ENCODE peak calls at places on chromosomes 7 and 10, in seven cellular contexts. H is GM06990, U is colonic mucosa, M is esophagus squamous epithelium, V is osteoblast, G is PC-9, B is fibroblast of lung. Q is an unnamed sample.

GRCh38 chr10:84605802-84606201 is 277.4 kb downstream of the CCSER2 start:
- DNase-seq in H (no peak), U (no peak), M (no peak), V (no peak), G (no peak), B (no peak), Q (no peak)

GRCh38 chr10:88023676-88024075 is 160.3 kb downstream of the PTEN start:
- DNase-seq in H (no peak), U (no peak), M (no peak), V (no peak), G (no peak), B (no peak), Q (no peak)

GRCh38 chr10:61903184-61903990 is 1.9 kb downstream of the ARID5B start:
- DNase-seq in H (peak; percentile 83), U (peak; percentile 74), M (no peak), V (peak; percentile 59), G (peak; percentile 42), B (peak; percentile 77), Q (peak; percentile 81)

GRCh38 chr10:3805791-3806381 is 20.9 kb upstream of the KLF6 start:
- DNase-seq in H (peak; percentile 78), U (no peak), M (no peak), V (no peak), G (peak; percentile 79), B (peak; percentile 75), Q (no peak)

GRCh38 chr7:2403718-2404648 is 572 bp downstream of the CHST12 start:
- DNase-seq in H (no peak), U (peak; percentile 42), M (no peak), V (peak; percentile 95), G (peak; percentile 57), B (peak; percentile 22), Q (peak; percentile 90)

GRCh38 chr7:86904949-86905834 is 154.3 kb downstream of the ELAPOR2 start:
- DNase-seq in H (no peak), U (peak; percentile 22), M (no peak), V (no peak), G (peak; percentile 24), B (peak; percentile 31), Q (peak; percentile 1)

GRCh38 chr10:5737352-5737751 is 52.7 kb downstream of the TASOR2 start:
- DNase-seq in H (no peak), U (no peak), M (no peak), V (no peak), G (no peak), B (no peak), Q (peak; percentile 41)

GRCh38 chr10:16653223-16653622 is 131.5 kb upstream of the C1QL3 start:
- DNase-seq in H (no peak), U (no peak), M (no peak), V (no peak), G (no peak), B (no peak), Q (no peak)

GRCh38 chr7:47288060-47288459 is 293.9 kb downstream of the TNS3 start:
- DNase-seq in H (no peak), U (peak; percentile 10), M (no peak), V (no peak), G (no peak), B (no peak), Q (no peak)

GRCh38 chr7:132776105-132776504 is 199.8 kb upstream of the PLXNA4 start:
- DNase-seq in H (no peak), U (no peak), M (no peak), V (no peak), G (no peak), B (no peak), Q (no peak)

GRCh38 chr7:82050134-82050533 is 280.3 kb upstream of the HGF start:
- DNase-seq in H (no peak), U (no peak), M (no peak), V (peak; percentile 60), G (peak; percentile 47), B (peak; percentile 72), Q (no peak)

GRCh38 chr10:11024596-11024995 is 6.9 kb downstream of the CELF2 start:
- DNase-seq in H (no peak), U (no peak), M (no peak), V (peak; percentile 84), G (no peak), B (no peak), Q (no peak)

GRCh38 chr7:158476303-158476932 is 111.2 kb downstream of the PTPRN2 start:
- DNase-seq in H (no peak), U (no peak), M (no peak), V (no peak), G (no peak), B (no peak), Q (no peak)

GRCh38 chr7:91212592-91212991 is 51.6 kb upstream of the FZD1 start:
- DNase-seq in H (no peak), U (no peak), M (no peak), V (peak; percentile 92), G (no peak), B (peak; percentile 22), Q (peak; percentile 24)

GRCh38 chr7:100875356-100875751 is 451 bp downstream of the SRRT start:
- DNase-seq in H (no peak), U (no peak), M (no peak), V (peak; percentile 84), G (no peak), B (no peak), Q (no peak)

GRCh38 chr7:73433924-73434700 is 534 bp downstream of the FZD9 start:
- DNase-seq in H (no peak), U (no peak), M (no peak), V (peak; percentile 82), G (no peak), B (no peak), Q (peak; percentile 82)

GRCh38 chr10:47282657-47283018 is 17.4 kb upstream of the GDF10 start:
- DNase-seq in H (no peak), U (peak; percentile 8), M (no peak), V (no peak), G (no peak), B (no peak), Q (no peak)

GRCh38 chr7:99072126-99072525 is 71.8 kb downstream of the SMURF1 start:
- DNase-seq in H (no peak), U (no peak), M (no peak), V (no peak), G (no peak), B (no peak), Q (no peak)

GRCh38 chr10:80598084-80598798 is 60.5 kb downstream of the SH2D4B start:
- DNase-seq in H (peak; percentile 60), U (no peak), M (no peak), V (no peak), G (no peak), B (no peak), Q (no peak)

GRCh38 chr10:17910144-17910789 is 41.5 kb upstream of the SLC39A12 start:
- DNase-seq in H (peak; percentile 7), U (peak; percentile 61), M (no peak), V (peak; percentile 59), G (peak; percentile 23), B (peak; percentile 70), Q (peak; percentile 23)

GRCh38 chr10:72379776-72380175 is 25.1 kb upstream of the DNAJB12 start:
- DNase-seq in H (no peak), U (no peak), M (no peak), V (no peak), G (no peak), B (no peak), Q (no peak)

GRCh38 chr10:103800789-103801540 is 54.4 kb downstream of the SH3PXD2A start:
- DNase-seq in H (no peak), U (no peak), M (no peak), V (no peak), G (peak; percentile 45), B (peak; percentile 38), Q (no peak)

DNA sequence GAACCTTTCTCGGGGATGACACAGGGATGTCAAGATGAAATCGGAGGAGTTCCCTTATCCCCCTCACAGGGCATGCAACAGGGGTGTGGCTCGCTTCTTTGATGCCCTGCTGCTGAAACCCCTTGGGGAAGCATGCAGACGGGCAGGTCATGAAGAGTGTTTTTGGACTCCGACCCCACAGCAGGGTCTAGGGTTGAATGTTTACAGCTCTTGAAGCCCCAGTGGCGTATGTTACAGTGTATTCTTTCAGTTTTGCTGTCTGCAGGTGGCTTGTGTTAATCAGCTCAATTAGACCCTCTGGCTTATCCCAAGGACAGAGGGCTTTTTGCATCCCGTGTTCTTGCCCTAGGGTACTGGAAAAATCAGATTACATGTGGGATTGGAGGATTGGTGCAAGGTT is 446.5 kb downstream of the LRMDA start:
- DNase-seq in H (no peak), U (no peak), M (no peak), V (no peak), G (no peak), B (no peak), Q (no peak)
- H3K27me3 ChIP-seq in H (no peaks in the 10 kb centered on the region), U (no peaks in the 10 kb centered on the region), M (no peaks in the 10 kb centered on the region), V (no peaks in the 10 kb centered on the region), G (no peaks in the 10 kb centered on the region), B (peaks cover 4% of the 10 kb centered on the region), Q (no peaks in the 10 kb centered on the region)

DNA sequence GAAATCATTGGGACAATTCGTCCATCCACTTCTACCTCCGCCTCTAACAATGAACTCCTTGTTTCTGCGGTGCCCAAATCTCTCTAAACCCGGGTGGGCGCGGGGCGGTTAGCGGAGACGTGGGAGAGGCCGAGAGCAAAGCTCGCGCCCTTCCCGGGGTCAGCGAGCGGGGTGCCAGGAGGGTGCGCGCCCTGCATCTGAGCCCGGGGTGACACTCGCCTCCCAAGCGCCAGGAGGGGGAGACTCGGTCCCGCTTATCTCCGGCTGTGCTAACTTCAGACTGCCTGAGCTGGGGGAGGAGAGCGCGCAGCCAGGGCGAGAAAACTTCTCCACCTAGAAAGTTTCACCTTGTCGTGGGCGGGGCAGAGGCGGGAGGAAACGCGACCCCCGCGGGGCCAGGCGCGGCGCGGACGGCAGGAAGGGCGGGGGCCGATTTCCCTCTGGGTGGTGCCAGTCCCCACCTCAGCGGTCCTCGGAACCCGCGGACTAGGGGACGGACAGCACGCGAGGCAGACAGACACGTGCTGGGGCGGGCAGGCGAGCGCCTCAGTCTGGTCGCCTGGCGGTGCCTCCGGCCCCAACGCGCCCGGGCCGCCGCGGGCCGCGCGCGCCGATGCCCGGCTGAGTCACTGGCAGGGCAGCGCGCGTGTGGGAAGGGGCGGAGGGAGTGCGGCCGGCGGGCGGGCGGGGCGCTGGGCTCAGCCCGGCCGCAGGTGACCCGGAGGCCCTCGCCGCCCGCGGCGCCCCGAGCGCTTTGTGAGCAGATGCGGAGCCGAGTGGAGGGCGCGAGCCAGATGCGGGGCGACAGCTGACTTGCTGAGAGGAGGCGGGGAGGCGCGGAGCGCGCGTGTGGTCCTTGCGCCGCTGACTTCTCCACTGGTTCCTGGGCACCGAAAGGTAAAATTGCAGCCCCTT is at the start of gene MET:
- DNase-seq in H (peak; percentile 55), U (peak; percentile 85), M (no peak), V (peak; percentile 96), G (peak; percentile 98), B (peak; percentile 73), Q (peak; percentile 86)
- H3K27me3 ChIP-seq in H (peaks cover 5% of the 10 kb centered on the region), U (no peaks in the 10 kb centered on the region), M (no peaks in the 10 kb centered on the region), V (no peaks in the 10 kb centered on the region), G (no peaks in the 10 kb centered on the region), B (no peaks in the 10 kb centered on the region), Q (peaks cover 13% of the 10 kb centered on the region)

GRCh38 chr10:101304316-101304715 is 49.6 kb upstream of the BTRC start:
- DNase-seq in H (no peak), U (no peak), M (no peak), V (no peak), G (no peak), B (no peak), Q (no peak)
- H3K27me3 ChIP-seq in H (no peaks in the 10 kb centered on the region), U (no peaks in the 10 kb centered on the region), M (no peaks in the 10 kb centered on the region), V (peaks cover 50% of the 10 kb centered on the region), G (peaks cover 9% of the 10 kb centered on the region), B (peaks cover 41% of the 10 kb centered on the region), Q (peaks cover under 1% of the 10 kb centered on the region)

DNA sequence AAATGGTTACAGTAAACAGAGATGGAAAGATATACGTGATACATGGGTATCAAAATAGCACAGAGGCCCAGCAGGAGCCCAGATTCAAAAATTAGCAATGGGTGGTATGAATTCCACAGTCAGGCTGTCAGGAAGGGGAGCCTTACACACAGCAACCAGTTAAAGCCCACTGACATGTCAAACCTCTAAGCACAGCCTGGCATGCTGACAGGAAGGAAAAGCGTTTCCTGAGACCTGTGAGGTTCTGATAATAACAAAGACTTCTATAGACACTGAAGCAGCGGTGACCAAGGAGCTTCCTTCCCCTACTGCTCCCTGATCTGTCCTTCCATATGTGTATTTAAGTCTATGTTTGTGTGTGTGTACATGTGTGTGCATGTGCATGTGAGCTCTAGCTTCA is 89.9 kb downstream of the PHYHIPL start:
- DNase-seq in H (no peak), U (no peak), M (no peak), V (no peak), G (no peak), B (no peak), Q (no peak)
- H3K27me3 ChIP-seq in H (no peaks in the 10 kb centered on the region), U (no peaks in the 10 kb centered on the region), M (no peaks in the 10 kb centered on the region), V (no peaks in the 10 kb centered on the region), G (peaks cover 3% of the 10 kb centered on the region), B (no peaks in the 10 kb centered on the region), Q (no peaks in the 10 kb centered on the region)